ENCODE peak calls at places on chromosomes 1 and 21, in four cellular contexts. K, C, W and F are unnamed samples.

GRCh38 chr1:202644219-202645096 is 65.8 kb downstream of the SYT2 start:
- DNase-seq in W (no peak), K (peak; percentile 50), C (no peak), F (no peak)

GRCh38 chr1:241531195-241532172 is 694 bp upstream of the KMO start:
- DNase-seq in W (no peak), K (peak; percentile 78), C (peak; percentile 63), F (peak; percentile 41)

GRCh38 chr1:20136249-20136648 is 2.9 kb upstream of the PLA2G2F start:
- DNase-seq in W (no peak), K (no peak), C (no peak), F (no peak)

GRCh38 chr1:172287207-172287606 is 133.3 kb upstream of the C1orf105 start:
- DNase-seq in C (no peak), W (no peak), K (no peak), F (no peak)

GRCh38 chr1:161082996-161083742 is 6.2 kb downstream of the NECTIN4 start:
- DNase-seq in C (peak; percentile 89), W (peak; percentile 91), K (no peak), F (peak; percentile 84)

GRCh38 chr1:162177126-162177525 is 107.6 kb downstream of the NOS1AP start:
- DNase-seq in W (no peak), K (no peak), C (no peak), F (no peak)

GRCh38 chr1:63662056-63662836 is 69.0 kb downstream of the PGM1 start:
- DNase-seq in C (peak; percentile 78), W (no peak), K (no peak), F (no peak)

GRCh38 chr1:232163533-232163932 is 466.4 kb downstream of the SIPA1L2 start:
- DNase-seq in K (no peak), C (no peak), W (no peak), F (no peak)

GRCh38 chr1:99674665-99675064 is 28.8 kb downstream of the PALMD start:
- DNase-seq in C (no peak), K (no peak), W (no peak), F (no peak)

GRCh38 chr1:1068374-1069060 is 5.6 kb downstream of the RNF223 start:
- DNase-seq in C (no peak), W (no peak), K (peak; percentile 52), F (no peak)

GRCh38 chr1:8435569-8436071 is 117.7 kb downstream of the SLC45A1 start:
- DNase-seq in K (no peak), W (no peak), C (no peak), F (no peak)

GRCh38 chr1:89261926-89262540 is 10.6 kb downstream of the GBP5 start:
- DNase-seq in W (no peak), C (peak; percentile 18), K (peak; percentile 36), F (no peak)

GRCh38 chr1:89260042-89260441 is 12.6 kb downstream of the GBP5 start:
- DNase-seq in C (no peak), W (no peak), K (peak; percentile 13), F (no peak)

GRCh38 chr1:89259283-89259971 is 13.2 kb downstream of the GBP5 start:
- DNase-seq in W (no peak), K (no peak), C (no peak), F (no peak)

GRCh38 chr1:89262643-89263042 is 10.0 kb downstream of the GBP5 start:
- DNase-seq in C (no peak), K (no peak), W (no peak), F (no peak)

GRCh38 chr1:89260575-89261275 is 11.9 kb downstream of the GBP5 start:
- DNase-seq in W (no peak), C (no peak), K (no peak), F (no peak)
- TF ChIP-seq POLR2AphosphoS5 in W (no peak), C (no peak), K (no peak), F (no peak)

GRCh38 chr1:157652859-157653493 is 47.6 kb downstream of the FCRL3 start:
- DNase-seq in K (no peak), C (no peak), W (no peak), F (peak; percentile 33)

GRCh38 chr1:157648317-157648716 is 50.4 kb upstream of the FCRL4 start:
- DNase-seq in W (no peak), K (no peak), C (no peak), F (no peak)

DNA sequence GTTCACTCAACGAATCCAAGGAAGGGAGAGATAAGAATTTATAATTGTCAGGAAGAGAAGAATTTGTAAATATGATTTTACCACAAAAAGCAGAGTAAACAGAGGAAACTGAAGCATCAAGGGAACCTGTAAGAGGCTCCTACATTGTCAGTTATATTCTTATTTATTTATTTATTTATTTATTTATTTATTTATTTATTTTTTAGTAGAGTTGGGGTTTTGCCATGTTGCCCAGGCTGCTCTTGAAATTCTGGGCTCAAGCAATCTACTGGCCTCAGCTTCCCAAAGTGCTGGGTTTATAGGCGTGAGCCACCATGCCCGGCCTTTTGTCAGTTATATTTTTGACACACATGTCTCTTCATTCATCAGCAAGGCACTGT is 47.1 kb downstream of the FCRL3 start:
- DNase-seq in C (no peak), K (no peak), W (no peak), F (no peak)
- TF ChIP-seq POLR2AphosphoS5 in C (no peak), K (no peak), W (no peak), F (no peak)

GRCh38 chr1:22093513-22093912 is 41.0 kb downstream of the CDC42 start:
- DNase-seq in W (no peak), C (no peak), K (no peak), F (no peak)
- TF ChIP-seq POLR2AphosphoS5 in W (no peak), C (no peak), K (no peak), F (no peak)

DNA sequence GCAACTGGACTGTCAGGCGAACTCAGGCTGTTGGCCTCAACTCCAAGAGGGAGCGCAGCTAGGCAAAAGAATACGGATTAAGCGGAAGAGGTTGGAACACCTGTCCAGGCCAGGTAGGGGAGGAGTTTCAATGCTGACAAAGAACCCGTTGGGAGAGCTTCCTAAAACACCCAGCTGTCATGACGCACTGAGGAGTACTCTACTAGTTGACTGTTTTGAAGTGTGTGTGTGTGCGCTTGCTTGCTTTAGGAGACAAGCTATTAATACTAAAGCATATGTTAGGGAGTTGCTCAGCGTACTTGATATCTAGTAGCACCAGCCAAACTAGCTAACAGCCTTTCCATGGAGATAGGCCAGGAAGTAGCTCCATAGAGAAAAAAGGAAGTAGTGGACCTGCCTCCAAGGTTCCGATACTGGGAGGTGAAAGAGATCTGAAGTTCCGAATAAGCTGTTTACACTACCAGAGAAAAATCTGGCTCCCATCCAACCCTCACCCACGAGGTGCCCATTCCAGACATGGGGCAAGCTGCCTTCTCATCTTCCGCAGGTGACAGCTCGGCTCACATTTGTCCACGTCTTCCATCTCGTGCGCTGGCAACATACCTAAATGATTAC is 974 bp upstream of the FNBP1L start:
- DNase-seq in K (peak; percentile 22), C (no peak), W (peak; percentile 65), F (no peak)
- TF ChIP-seq POLR2AphosphoS5 in K (no peak), C (no peak), W (peak; percentile 31), F (no peak)

DNA sequence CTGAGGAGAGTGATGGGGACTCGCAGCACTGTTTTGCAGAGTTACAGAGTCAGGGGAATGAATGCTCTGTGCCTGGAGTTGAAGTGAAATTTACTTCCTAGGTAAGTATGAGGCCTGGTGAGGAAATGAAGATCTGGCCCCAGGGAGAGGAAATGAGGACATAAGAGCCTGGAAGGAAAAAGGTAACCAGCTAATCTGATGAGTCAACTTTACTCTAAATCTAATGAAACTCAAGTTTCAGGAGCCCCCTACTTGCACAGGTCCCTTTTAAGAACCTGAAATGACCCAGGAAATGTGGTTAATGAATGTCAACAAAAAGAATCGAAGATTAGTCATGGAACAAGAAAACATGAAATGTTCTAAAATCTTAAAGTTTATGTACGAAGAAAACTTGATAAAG is 599.0 kb downstream of the AGBL4 start:
- DNase-seq in K (no peak), W (no peak), C (no peak), F (no peak)
- TF ChIP-seq POLR2AphosphoS5 in K (no peak), W (no peak), C (no peak), F (no peak)

GRCh38 chr21:30153697-30154340 is 12.8 kb downstream of the CLDN17 start:
- DNase-seq in W (no peak), K (no peak), C (no peak), F (no peak)
- TF ChIP-seq POLR2AphosphoS5 in W (no peak), K (no peak), C (no peak), F (no peak)